ENCODE peak calls at places on chromosomes 7 and 10, in four cellular contexts. One of them, this sample, is unnamed. For H3K9me3, the result is how much of the 10 kb centered on the place peaks cover.

GRCh38 chr10:14481752-14482151 is 151.0 kb upstream of the FRMD4A start:
- DNase-seq in astrocyte: peak
- DNase-seq in cardiac muscle cell: no peak
- DNase-seq in kidney: no peak
- DNase-seq in this sample: no peak

GRCh38 chr7:50795831-50796230 is 13.1 kb upstream of the GRB10 start:
- DNase-seq in astrocyte: no peak
- DNase-seq in kidney: no peak
- DNase-seq in cardiac muscle cell: no peak
- DNase-seq in this sample: no peak

GRCh38 chr10:119042169-119042568 is 12.7 kb downstream of the NANOS1 start:
- DNase-seq in astrocyte: no peak
- DNase-seq in kidney: no peak
- DNase-seq in cardiac muscle cell: no peak
- DNase-seq in this sample: no peak

GRCh38 chr10:52106895-52107294 is 207.2 kb upstream of the DKK1 start:
- DNase-seq in astrocyte: no peak
- DNase-seq in kidney: no peak
- DNase-seq in cardiac muscle cell: peak
- DNase-seq in this sample: no peak

GRCh38 chr7:24406053-24406561 is 122.1 kb downstream of the NPY start:
- DNase-seq in kidney: no peak
- DNase-seq in astrocyte: peak
- DNase-seq in cardiac muscle cell: no peak
- DNase-seq in this sample: no peak

GRCh38 chr7:126483972-126484371 is 768.8 kb downstream of the GRM8 start:
- DNase-seq in kidney: no peak
- DNase-seq in cardiac muscle cell: no peak
- DNase-seq in astrocyte: no peak
- DNase-seq in this sample: no peak

GRCh38 chr10:70690584-70690983 is 18.3 kb downstream of the ADAMTS14 start:
- DNase-seq in cardiac muscle cell: no peak
- DNase-seq in kidney: no peak
- DNase-seq in astrocyte: no peak
- DNase-seq in this sample: no peak

GRCh38 chr10:63376560-63377304 is 89.0 kb downstream of the JMJD1C start:
- DNase-seq in cardiac muscle cell: no peak
- DNase-seq in kidney: no peak
- DNase-seq in astrocyte: peak
- DNase-seq in this sample: no peak

GRCh38 chr10:10516731-10517130 is 500.9 kb upstream of the CELF2 start:
- DNase-seq in cardiac muscle cell: no peak
- DNase-seq in kidney: no peak
- DNase-seq in astrocyte: no peak
- DNase-seq in this sample: no peak

GRCh38 chr7:4209126-4209525 is 473.0 kb upstream of the FOXK1 start:
- DNase-seq in astrocyte: no peak
- DNase-seq in cardiac muscle cell: no peak
- DNase-seq in kidney: peak
- DNase-seq in this sample: no peak

GRCh38 chr10:113563306-113564088 is 10.6 kb downstream of the HABP2 start:
- DNase-seq in cardiac muscle cell: peak
- DNase-seq in kidney: peak
- DNase-seq in astrocyte: peak
- DNase-seq in this sample: peak

GRCh38 chr10:62581351-62581750 is 207.2 kb downstream of the ZNF365 start:
- DNase-seq in kidney: no peak
- DNase-seq in astrocyte: peak
- DNase-seq in cardiac muscle cell: no peak
- DNase-seq in this sample: no peak

GRCh38 chr7:79272938-79273337 is 180.5 kb downstream of the MAGI2 start:
- DNase-seq in kidney: no peak
- DNase-seq in astrocyte: peak
- DNase-seq in cardiac muscle cell: no peak
- DNase-seq in this sample: no peak

GRCh38 chr7:144545330-144545729 is 141.8 kb upstream of the NOBOX start:
- DNase-seq in cardiac muscle cell: no peak
- DNase-seq in kidney: no peak
- DNase-seq in astrocyte: no peak
- DNase-seq in this sample: no peak

GRCh38 chr7:92652536-92652935 is 62.3 kb upstream of the FAM133B start:
- DNase-seq in cardiac muscle cell: no peak
- DNase-seq in kidney: no peak
- DNase-seq in astrocyte: no peak
- DNase-seq in this sample: no peak

GRCh38 chr7:128108641-128109423 is 77.6 kb upstream of the LRRC4 start:
- DNase-seq in kidney: no peak
- DNase-seq in astrocyte: no peak
- DNase-seq in cardiac muscle cell: no peak
- DNase-seq in this sample: peak

GRCh38 chr7:96380111-96380512 is 58.2 kb upstream of the SLC25A13 start:
- DNase-seq in cardiac muscle cell: no peak
- DNase-seq in astrocyte: no peak
- DNase-seq in kidney: no peak
- DNase-seq in this sample: no peak

GRCh38 chr10:124000792-124001201 is 92.6 kb downstream of the CHST15 start:
- DNase-seq in kidney: peak
- DNase-seq in astrocyte: no peak
- DNase-seq in cardiac muscle cell: no peak
- DNase-seq in this sample: no peak

GRCh38 chr7:148262721-148263229 is 327.8 kb upstream of the C7orf33 start:
- DNase-seq in kidney: peak
- DNase-seq in cardiac muscle cell: peak
- DNase-seq in astrocyte: no peak
- DNase-seq in this sample: peak

GRCh38 chr7:128386415-128386925 is 23.3 kb downstream of the IMPDH1 start:
- DNase-seq in kidney: no peak
- DNase-seq in cardiac muscle cell: no peak
- DNase-seq in astrocyte: no peak
- DNase-seq in this sample: peak

GRCh38 chr10:97734021-97734420 is 2.9 kb upstream of the ZFYVE27 start:
- DNase-seq in astrocyte: no peak
- DNase-seq in cardiac muscle cell: no peak
- DNase-seq in kidney: no peak
- DNase-seq in this sample: no peak

GRCh38 chr10:50224330-50224952 is 26.9 kb downstream of the ASAH2 start:
- DNase-seq in kidney: no peak
- DNase-seq in cardiac muscle cell: peak
- DNase-seq in astrocyte: peak
- DNase-seq in this sample: peak

GRCh38 chr10:120543291-120543690 is 86.3 kb downstream of the PLPP4 start:
- DNase-seq in astrocyte: no peak
- DNase-seq in cardiac muscle cell: no peak
- DNase-seq in kidney: no peak
- DNase-seq in this sample: no peak

GRCh38 chr7:135359633-135360032 is 126.0 kb downstream of the STRA8 start:
- DNase-seq in cardiac muscle cell: peak
- DNase-seq in kidney: no peak
- DNase-seq in astrocyte: no peak
- DNase-seq in this sample: no peak

GRCh38 chr7:139047970-139048369 is 12.1 kb upstream of the ZC3HAV1L start:
- DNase-seq in kidney: no peak
- DNase-seq in cardiac muscle cell: no peak
- DNase-seq in astrocyte: no peak
- DNase-seq in this sample: no peak

GRCh38 chr10:73743327-73743904 is 756 bp upstream of the SEC24C start:
- DNase-seq in cardiac muscle cell: no peak
- DNase-seq in astrocyte: no peak
- DNase-seq in kidney: no peak
- DNase-seq in this sample: no peak

GRCh38 chr10:33653584-33654367 is 319.3 kb upstream of the NRP1 start:
- DNase-seq in astrocyte: peak
- DNase-seq in kidney: no peak
- DNase-seq in cardiac muscle cell: no peak
- DNase-seq in this sample: no peak

GRCh38 chr7:107505997-107506682 is 36.3 kb downstream of the GPR22 start:
- DNase-seq in astrocyte: no peak
- DNase-seq in cardiac muscle cell: no peak
- DNase-seq in kidney: no peak
- DNase-seq in this sample: peak

GRCh38 chr10:72334832-72335393 is 19.8 kb downstream of the DNAJB12 start:
- DNase-seq in kidney: peak
- DNase-seq in cardiac muscle cell: no peak
- DNase-seq in astrocyte: peak
- DNase-seq in this sample: peak

GRCh38 chr7:96052289-96052688 is 269.6 kb downstream of the SLC25A13 start:
- DNase-seq in kidney: no peak
- DNase-seq in cardiac muscle cell: no peak
- DNase-seq in astrocyte: no peak
- DNase-seq in this sample: no peak

GRCh38 chr7:44077061-44077460 is 5.3 kb downstream of the POLM start:
- DNase-seq in kidney: peak
- DNase-seq in cardiac muscle cell: no peak
- DNase-seq in astrocyte: no peak
- DNase-seq in this sample: no peak

GRCh38 chr10:126686271-126686670 is 15.8 kb upstream of the C10orf90 start:
- DNase-seq in cardiac muscle cell: no peak
- DNase-seq in kidney: no peak
- DNase-seq in astrocyte: peak
- DNase-seq in this sample: no peak

GRCh38 chr10:91032614-91033248 is 111.8 kb upstream of the ANKRD1 start:
- DNase-seq in kidney: no peak
- DNase-seq in cardiac muscle cell: no peak
- DNase-seq in astrocyte: no peak
- DNase-seq in this sample: no peak

GRCh38 chr10:123229927-123230630 is 75.9 kb downstream of the BUB3 start:
- DNase-seq in kidney: no peak
- DNase-seq in cardiac muscle cell: no peak
- DNase-seq in astrocyte: peak
- DNase-seq in this sample: no peak

DNA sequence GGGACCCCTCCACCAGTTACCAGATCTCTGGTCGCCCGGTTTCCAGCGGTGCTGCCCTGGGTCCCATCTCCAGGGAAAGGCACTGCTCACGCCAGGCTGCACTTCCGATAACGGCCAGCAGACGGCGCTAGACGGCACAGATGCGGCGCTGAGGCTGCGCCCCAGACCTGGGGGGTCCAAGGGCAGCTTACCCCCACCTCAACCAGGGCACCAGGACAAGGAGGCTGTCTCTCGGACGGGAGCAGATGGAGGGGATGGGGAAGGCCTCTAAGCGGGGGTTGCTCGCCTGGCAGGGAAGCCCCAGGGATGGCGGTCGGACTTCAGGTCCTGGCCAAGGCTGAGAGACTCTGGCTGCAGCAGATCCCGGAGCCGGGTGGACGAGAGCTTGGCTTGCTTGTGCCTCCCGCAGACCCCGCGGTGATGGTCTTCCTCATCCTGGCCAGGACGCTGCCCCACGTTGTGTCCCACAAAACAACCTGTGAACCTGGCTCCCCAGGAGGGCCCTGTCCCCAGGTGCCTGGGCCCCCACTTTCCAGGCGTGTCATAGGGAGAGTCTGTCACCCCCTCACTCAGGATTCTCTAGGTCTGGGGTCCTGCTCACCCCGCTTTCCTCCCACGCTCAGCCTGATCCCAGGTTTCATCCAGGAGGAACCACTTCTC is 23.9 kb upstream of the ZNF716 start:
- DNase-seq in kidney: no peak
- DNase-seq in astrocyte: no peak
- DNase-seq in cardiac muscle cell: no peak
- DNase-seq in this sample: no peak
- H3K9me3 ChIP-seq in kidney: under half
- H3K9me3 ChIP-seq in astrocyte: under half
- H3K9me3 ChIP-seq in cardiac muscle cell: under half
- H3K9me3 ChIP-seq in this sample: under half

DNA sequence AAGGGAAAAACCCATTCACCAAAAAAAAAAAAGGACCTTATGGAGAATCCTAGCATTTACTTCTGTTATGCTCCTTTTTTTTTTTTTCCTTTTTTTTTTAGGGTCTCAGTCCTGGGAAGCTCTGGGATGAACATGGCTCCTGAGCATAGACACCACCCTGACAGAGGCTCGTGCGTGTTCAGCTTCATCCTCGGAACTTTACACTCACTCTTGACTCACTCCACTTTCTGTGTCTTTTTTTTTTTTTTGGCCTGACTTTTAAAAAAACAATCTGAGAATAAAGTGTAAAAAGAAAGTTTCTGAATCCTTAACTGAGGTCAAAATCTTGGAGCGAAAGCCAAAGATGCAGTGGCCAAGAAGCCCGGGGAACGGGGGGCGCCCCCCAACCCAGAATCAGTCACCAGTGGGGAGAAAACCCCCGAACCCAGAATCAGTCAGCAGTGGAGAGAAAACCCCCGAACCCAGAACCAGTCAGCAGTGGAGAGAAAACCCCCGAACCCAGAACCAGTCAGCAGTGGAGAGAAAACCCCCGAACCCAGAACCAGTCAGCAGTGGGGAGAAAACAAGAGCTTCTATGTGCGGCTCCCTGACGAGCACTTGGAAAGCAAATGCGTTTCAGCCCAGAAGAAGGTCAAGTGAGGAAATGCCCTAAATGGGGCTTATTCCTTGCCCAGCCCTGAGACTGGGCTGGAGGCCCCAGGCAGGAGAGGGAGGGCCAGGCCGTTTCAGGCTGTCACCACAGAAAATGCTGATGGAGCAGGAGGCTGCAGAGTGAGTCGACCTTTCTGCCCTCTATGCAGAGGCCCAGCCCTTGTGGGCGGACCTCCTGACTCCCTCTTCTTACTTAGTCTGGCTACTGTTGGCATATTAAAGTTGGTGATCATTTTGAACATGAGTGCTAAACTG is 19.0 kb upstream of the PFKP start:
- DNase-seq in astrocyte: peak
- DNase-seq in cardiac muscle cell: peak
- DNase-seq in kidney: no peak
- DNase-seq in this sample: no peak
- H3K27ac ChIP-seq in astrocyte: peak
- H3K27ac ChIP-seq in cardiac muscle cell: peak
- H3K27ac ChIP-seq in kidney: no peak
- H3K27ac ChIP-seq in this sample: no peak

DNA sequence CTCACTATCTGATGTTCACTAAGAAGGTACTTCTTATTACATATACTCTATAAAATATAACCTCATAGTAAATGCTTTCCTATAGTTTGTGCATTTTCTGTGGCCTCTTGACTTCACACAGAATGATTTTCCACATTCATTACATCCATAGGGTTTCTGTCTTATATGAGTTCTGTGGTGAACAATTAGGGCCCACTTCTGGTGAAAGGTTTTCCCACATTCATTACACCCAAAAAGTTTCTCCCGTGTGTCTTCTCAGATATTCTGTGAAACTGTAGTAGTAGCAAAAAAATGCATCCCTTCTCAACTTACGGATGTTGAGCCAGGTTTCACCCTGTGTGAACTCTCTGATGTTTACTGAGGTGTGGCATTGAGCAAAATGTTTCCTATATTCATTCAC is 119.3 kb downstream of the ZNF33B start:
- DNase-seq in cardiac muscle cell: no peak
- DNase-seq in astrocyte: no peak
- DNase-seq in kidney: no peak
- DNase-seq in this sample: no peak
- H3K9me3 ChIP-seq in cardiac muscle cell: under half
- H3K9me3 ChIP-seq in astrocyte: under half
- H3K9me3 ChIP-seq in kidney: half or more
- H3K9me3 ChIP-seq in this sample: under half

GRCh38 chr7:29989257-29989995 is at the start of gene SCRN1:
- DNase-seq in kidney: peak
- DNase-seq in astrocyte: no peak
- DNase-seq in cardiac muscle cell: peak
- DNase-seq in this sample: peak
- H3K27ac ChIP-seq in kidney: peak
- H3K27ac ChIP-seq in astrocyte: peak
- H3K27ac ChIP-seq in cardiac muscle cell: no peak
- H3K27ac ChIP-seq in this sample: peak

This sample was measured in small intestine.